ENCODE peak calls at places on chromosomes 16 and 17, in eight cellular contexts. One of them, this sample, is unnamed.

GRCh38 chr17:56291226-56291805 is 138.0 kb downstream of the ANKFN1 start:
- DNase-seq in right atrium auricular region: no peak
- DNase-seq in breast epithelium: no peak
- DNase-seq in progenitor cell of endocrine pancreas: no peak
- DNase-seq in GM10248: no peak
- DNase-seq in fibroblast of lung: peak; percentile 29
- DNase-seq in neural crest cell: no peak
- DNase-seq in body of pancreas: no peak
- DNase-seq in this sample: no peak

GRCh38 chr17:28334176-28334575 is 1.1 kb downstream of the IFT20 start:
- DNase-seq in fibroblast of lung: no peak
- DNase-seq in GM10248: no peak
- DNase-seq in body of pancreas: no peak
- DNase-seq in breast epithelium: no peak
- DNase-seq in neural crest cell: no peak
- DNase-seq in right atrium auricular region: no peak
- DNase-seq in progenitor cell of endocrine pancreas: no peak
- DNase-seq in this sample: no peak

GRCh38 chr16:55710466-55710865 is 54.7 kb downstream of the SLC6A2 start:
- DNase-seq in body of pancreas: no peak
- DNase-seq in GM10248: no peak
- DNase-seq in breast epithelium: no peak
- DNase-seq in neural crest cell: no peak
- DNase-seq in progenitor cell of endocrine pancreas: no peak
- DNase-seq in fibroblast of lung: peak; percentile 3
- DNase-seq in right atrium auricular region: no peak
- DNase-seq in this sample: no peak

GRCh38 chr17:81931557-81932332 is 4.2 kb upstream of the MAFG start:
- DNase-seq in body of pancreas: no peak
- DNase-seq in breast epithelium: no peak
- DNase-seq in GM10248: no peak
- DNase-seq in right atrium auricular region: no peak
- DNase-seq in neural crest cell: no peak
- DNase-seq in fibroblast of lung: no peak
- DNase-seq in progenitor cell of endocrine pancreas: no peak
- DNase-seq in this sample: no peak

GRCh38 chr17:21161498-21162393 is 35.0 kb downstream of the DHRS7B start:
- DNase-seq in GM10248: no peak
- DNase-seq in neural crest cell: no peak
- DNase-seq in body of pancreas: no peak
- DNase-seq in right atrium auricular region: no peak
- DNase-seq in progenitor cell of endocrine pancreas: no peak
- DNase-seq in fibroblast of lung: peak; percentile 44
- DNase-seq in breast epithelium: no peak
- DNase-seq in this sample: no peak

GRCh38 chr17:6413073-6413472 is 21.8 kb downstream of the AIPL1 start:
- DNase-seq in fibroblast of lung: peak; percentile 65
- DNase-seq in right atrium auricular region: no peak
- DNase-seq in GM10248: peak; percentile 60
- DNase-seq in body of pancreas: no peak
- DNase-seq in breast epithelium: no peak
- DNase-seq in neural crest cell: no peak
- DNase-seq in progenitor cell of endocrine pancreas: no peak
- DNase-seq in this sample: no peak

GRCh38 chr17:45018514-45019176 is 32.8 kb downstream of the DCAKD start:
- DNase-seq in fibroblast of lung: peak; percentile 40
- DNase-seq in body of pancreas: peak; percentile 25
- DNase-seq in neural crest cell: peak; percentile 23
- DNase-seq in progenitor cell of endocrine pancreas: no peak
- DNase-seq in right atrium auricular region: no peak
- DNase-seq in breast epithelium: no peak
- DNase-seq in GM10248: peak; percentile 54
- DNase-seq in this sample: peak; percentile 68

GRCh38 chr16:10858203-10858602 is 18.8 kb upstream of the CIITA start:
- DNase-seq in neural crest cell: no peak
- DNase-seq in breast epithelium: no peak
- DNase-seq in body of pancreas: no peak
- DNase-seq in GM10248: no peak
- DNase-seq in fibroblast of lung: no peak
- DNase-seq in progenitor cell of endocrine pancreas: no peak
- DNase-seq in right atrium auricular region: no peak
- DNase-seq in this sample: no peak

GRCh38 chr17:1197781-1198490 is 18.2 kb upstream of the ABR start:
- DNase-seq in fibroblast of lung: peak; percentile 62
- DNase-seq in right atrium auricular region: peak; percentile 79
- DNase-seq in breast epithelium: peak; percentile 70
- DNase-seq in body of pancreas: peak; percentile 87
- DNase-seq in neural crest cell: no peak
- DNase-seq in progenitor cell of endocrine pancreas: no peak
- DNase-seq in GM10248: peak; percentile 85
- DNase-seq in this sample: peak; percentile 86

DNA sequence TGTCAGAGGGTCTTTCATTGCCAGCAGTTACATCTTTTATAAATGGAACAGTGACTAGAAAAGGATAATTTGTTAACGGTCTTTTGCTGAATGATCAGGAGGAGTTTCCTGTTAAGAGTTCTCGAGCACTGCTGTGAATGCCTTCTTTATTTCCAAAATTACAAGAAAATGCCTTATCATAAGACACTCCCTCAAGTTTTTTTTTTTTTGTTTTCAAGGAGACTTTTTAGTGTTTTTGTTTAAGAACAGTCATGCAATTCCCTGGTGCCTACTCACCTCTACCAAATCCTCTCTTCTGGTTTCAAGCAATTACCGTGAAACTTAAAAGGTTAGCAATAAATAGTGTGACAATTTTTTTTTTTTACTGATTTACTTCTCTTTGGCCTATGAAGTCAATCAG is 19.0 kb upstream of the VWA3A start:
- DNase-seq in neural crest cell: no peak
- DNase-seq in progenitor cell of endocrine pancreas: no peak
- DNase-seq in breast epithelium: no peak
- DNase-seq in GM10248: no peak
- DNase-seq in right atrium auricular region: no peak
- DNase-seq in body of pancreas: no peak
- DNase-seq in fibroblast of lung: no peak
- DNase-seq in this sample: no peak
- TF ChIP-seq CTCF in neural crest cell: no peak
- TF ChIP-seq CTCF in progenitor cell of endocrine pancreas: no peak
- TF ChIP-seq CTCF in breast epithelium: no peak
- TF ChIP-seq CTCF in GM10248: no peak
- TF ChIP-seq CTCF in right atrium auricular region: no peak
- TF ChIP-seq CTCF in body of pancreas: no peak
- TF ChIP-seq CTCF in fibroblast of lung: no peak
- TF ChIP-seq CTCF in this sample: no peak

GRCh38 chr17:61399131-61400057 is at the start of gene TBX2:
- DNase-seq in fibroblast of lung: peak; percentile 99
- DNase-seq in right atrium auricular region: peak; percentile 84
- DNase-seq in neural crest cell: peak; percentile 66
- DNase-seq in progenitor cell of endocrine pancreas: no peak
- DNase-seq in body of pancreas: peak; percentile 59
- DNase-seq in breast epithelium: peak; percentile 64
- DNase-seq in GM10248: no peak
- DNase-seq in this sample: no peak
- TF ChIP-seq CTCF in fibroblast of lung: no peak
- TF ChIP-seq CTCF in right atrium auricular region: no peak
- TF ChIP-seq CTCF in neural crest cell: no peak
- TF ChIP-seq CTCF in progenitor cell of endocrine pancreas: peak; percentile 22
- TF ChIP-seq CTCF in body of pancreas: no peak
- TF ChIP-seq CTCF in breast epithelium: no peak
- TF ChIP-seq CTCF in GM10248: no peak
- TF ChIP-seq CTCF in this sample: no peak

DNA sequence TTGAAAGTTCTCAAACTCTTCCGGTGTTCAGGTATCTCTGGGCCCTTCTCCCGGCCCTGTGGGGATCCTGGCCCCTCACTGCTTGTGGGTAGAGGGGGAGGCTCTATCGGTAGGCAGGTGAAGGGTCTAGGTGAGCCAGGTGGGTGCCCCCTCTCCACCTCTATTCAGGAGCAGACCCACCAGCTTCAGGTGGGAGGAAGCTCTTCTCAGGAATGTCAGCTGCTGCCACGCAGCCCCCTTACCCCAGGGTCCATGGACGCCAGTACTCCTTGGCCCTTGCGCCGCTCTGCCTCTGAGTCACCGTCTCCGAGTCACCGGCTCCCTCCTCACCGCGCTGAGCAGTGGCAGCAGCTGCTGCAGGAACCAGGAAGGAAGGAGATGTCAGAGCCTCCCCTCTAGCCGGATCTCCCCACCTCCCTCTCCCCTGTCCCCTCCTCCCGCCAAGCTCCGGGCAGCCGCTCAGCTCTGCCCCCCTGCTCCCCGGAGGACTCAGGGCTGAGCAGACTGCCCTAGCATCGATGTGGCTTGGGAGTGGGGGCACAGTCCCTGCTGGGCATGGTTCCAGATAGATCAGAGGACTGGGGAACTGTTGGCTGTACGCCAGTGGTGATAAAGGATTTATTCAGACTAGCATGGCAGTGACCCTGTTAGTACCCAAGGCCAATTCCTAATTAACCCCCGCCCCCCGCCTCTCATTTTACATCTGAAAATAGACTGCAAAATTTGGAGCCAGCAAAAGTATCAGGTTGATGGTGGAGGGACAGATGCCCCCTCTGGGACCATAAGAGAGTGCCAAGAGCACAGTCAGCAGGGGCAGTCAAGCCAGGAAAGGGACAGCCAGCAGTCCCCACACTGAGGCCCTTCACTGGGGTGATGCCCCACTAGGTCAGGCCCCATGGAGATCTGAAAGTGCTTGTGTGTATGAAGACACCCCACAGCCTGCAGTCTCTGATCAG is at the start of gene OSBPL7:
- DNase-seq in body of pancreas: peak; percentile 89
- DNase-seq in progenitor cell of endocrine pancreas: peak; percentile 39
- DNase-seq in breast epithelium: peak; percentile 57
- DNase-seq in GM10248: peak; percentile 91
- DNase-seq in right atrium auricular region: peak; percentile 74
- DNase-seq in neural crest cell: peak; percentile 44
- DNase-seq in fibroblast of lung: peak; percentile 80
- DNase-seq in this sample: peak; percentile 86
- TF ChIP-seq CTCF in body of pancreas: no peak
- TF ChIP-seq CTCF in progenitor cell of endocrine pancreas: no peak
- TF ChIP-seq CTCF in breast epithelium: no peak
- TF ChIP-seq CTCF in GM10248: peak; percentile 77
- TF ChIP-seq CTCF in right atrium auricular region: peak; percentile 62
- TF ChIP-seq CTCF in neural crest cell: no peak
- TF ChIP-seq CTCF in fibroblast of lung: peak; percentile 20
- TF ChIP-seq CTCF in this sample: no peak

GRCh38 chr17:8109669-8110455 is 8.5 kb downstream of the ALOXE3 start:
- DNase-seq in progenitor cell of endocrine pancreas: peak; percentile 84
- DNase-seq in fibroblast of lung: peak; percentile 14
- DNase-seq in body of pancreas: peak; percentile 76
- DNase-seq in right atrium auricular region: no peak
- DNase-seq in GM10248: peak; percentile 87
- DNase-seq in neural crest cell: peak; percentile 50
- DNase-seq in breast epithelium: peak; percentile 66
- DNase-seq in this sample: peak; percentile 87

GRCh38 chr17:8108972-8109668 is 9.2 kb downstream of the ALOXE3 start:
- DNase-seq in GM10248: no peak
- DNase-seq in neural crest cell: no peak
- DNase-seq in progenitor cell of endocrine pancreas: no peak
- DNase-seq in breast epithelium: no peak
- DNase-seq in body of pancreas: no peak
- DNase-seq in fibroblast of lung: no peak
- DNase-seq in right atrium auricular region: no peak
- DNase-seq in this sample: no peak

GRCh38 chr17:8105957-8106398 is 12.3 kb downstream of the ALOXE3 start:
- DNase-seq in body of pancreas: no peak
- DNase-seq in GM10248: no peak
- DNase-seq in fibroblast of lung: no peak
- DNase-seq in neural crest cell: no peak
- DNase-seq in breast epithelium: no peak
- DNase-seq in right atrium auricular region: no peak
- DNase-seq in progenitor cell of endocrine pancreas: no peak
- DNase-seq in this sample: no peak

GRCh38 chr17:8110907-8111306 is 7.4 kb downstream of the ALOXE3 start:
- DNase-seq in body of pancreas: no peak
- DNase-seq in breast epithelium: no peak
- DNase-seq in GM10248: no peak
- DNase-seq in right atrium auricular region: no peak
- DNase-seq in progenitor cell of endocrine pancreas: no peak
- DNase-seq in neural crest cell: no peak
- DNase-seq in fibroblast of lung: no peak
- DNase-seq in this sample: no peak

DNA sequence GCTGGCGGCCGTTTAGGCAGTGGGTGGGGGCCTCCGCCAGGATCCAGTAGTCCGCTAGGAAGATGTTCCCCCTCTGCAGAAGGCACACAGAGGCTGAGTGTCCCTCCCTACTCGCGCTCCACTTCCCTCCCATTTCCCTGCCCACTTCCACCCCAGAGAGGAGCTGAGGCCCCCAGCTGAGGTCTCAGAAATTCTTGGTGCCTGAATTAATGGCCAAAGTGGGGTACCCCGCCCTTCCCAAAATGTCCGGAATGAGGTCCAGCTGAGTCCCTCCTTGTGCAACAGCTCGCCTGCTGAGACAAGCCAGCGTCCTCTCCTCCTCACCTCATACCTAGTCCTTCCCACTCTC is 7.9 kb downstream of the ALOXE3 start:
- DNase-seq in GM10248: no peak
- DNase-seq in right atrium auricular region: no peak
- DNase-seq in progenitor cell of endocrine pancreas: no peak
- DNase-seq in fibroblast of lung: no peak
- DNase-seq in body of pancreas: no peak
- DNase-seq in breast epithelium: no peak
- DNase-seq in neural crest cell: no peak
- DNase-seq in this sample: no peak
- TF ChIP-seq CTCF in GM10248: no peak
- TF ChIP-seq CTCF in right atrium auricular region: peak; percentile 1
- TF ChIP-seq CTCF in progenitor cell of endocrine pancreas: no peak
- TF ChIP-seq CTCF in fibroblast of lung: no peak
- TF ChIP-seq CTCF in body of pancreas: no peak
- TF ChIP-seq CTCF in breast epithelium: no peak
- TF ChIP-seq CTCF in neural crest cell: peak; percentile 10
- TF ChIP-seq CTCF in this sample: peak; percentile 14

GRCh38 chr16:19213885-19214284 is 45.8 kb downstream of the SYT17 start:
- DNase-seq in GM10248: no peak
- DNase-seq in progenitor cell of endocrine pancreas: no peak
- DNase-seq in fibroblast of lung: no peak
- DNase-seq in right atrium auricular region: no peak
- DNase-seq in body of pancreas: no peak
- DNase-seq in neural crest cell: no peak
- DNase-seq in breast epithelium: no peak
- DNase-seq in this sample: peak; percentile 9
- TF ChIP-seq CTCF in GM10248: no peak
- TF ChIP-seq CTCF in progenitor cell of endocrine pancreas: no peak
- TF ChIP-seq CTCF in fibroblast of lung: no peak
- TF ChIP-seq CTCF in right atrium auricular region: no peak
- TF ChIP-seq CTCF in body of pancreas: peak; percentile 11
- TF ChIP-seq CTCF in neural crest cell: no peak
- TF ChIP-seq CTCF in breast epithelium: no peak
- TF ChIP-seq CTCF in this sample: peak; percentile 17

GRCh38 chr17:8002646-8003593 is 505 bp downstream of the GUCY2D start:
- DNase-seq in right atrium auricular region: no peak
- DNase-seq in neural crest cell: no peak
- DNase-seq in body of pancreas: no peak
- DNase-seq in fibroblast of lung: no peak
- DNase-seq in GM10248: no peak
- DNase-seq in progenitor cell of endocrine pancreas: no peak
- DNase-seq in breast epithelium: no peak
- DNase-seq in this sample: no peak
- TF ChIP-seq CTCF in right atrium auricular region: no peak
- TF ChIP-seq CTCF in neural crest cell: no peak
- TF ChIP-seq CTCF in body of pancreas: no peak
- TF ChIP-seq CTCF in fibroblast of lung: no peak
- TF ChIP-seq CTCF in GM10248: no peak
- TF ChIP-seq CTCF in progenitor cell of endocrine pancreas: no peak
- TF ChIP-seq CTCF in breast epithelium: no peak
- TF ChIP-seq CTCF in this sample: peak; percentile 17

GRCh38 chr17:17837380-17837821 is 615 bp upstream of the SREBF1 start:
- DNase-seq in body of pancreas: peak; percentile 61
- DNase-seq in GM10248: no peak
- DNase-seq in breast epithelium: no peak
- DNase-seq in right atrium auricular region: peak; percentile 87
- DNase-seq in neural crest cell: no peak
- DNase-seq in progenitor cell of endocrine pancreas: no peak
- DNase-seq in fibroblast of lung: peak; percentile 85
- DNase-seq in this sample: peak; percentile 43
- TF ChIP-seq CTCF in body of pancreas: no peak
- TF ChIP-seq CTCF in GM10248: no peak
- TF ChIP-seq CTCF in breast epithelium: no peak
- TF ChIP-seq CTCF in right atrium auricular region: peak; percentile 43
- TF ChIP-seq CTCF in neural crest cell: no peak
- TF ChIP-seq CTCF in progenitor cell of endocrine pancreas: no peak
- TF ChIP-seq CTCF in fibroblast of lung: no peak
- TF ChIP-seq CTCF in this sample: no peak